ENCODE peak calls at places on chromosomes 6 and 20, in four cellular contexts. H, T, V and C are unnamed samples.

GRCh38 chr6:97438011-97438671 is 155.1 kb upstream of the MMS22L start:
- DNase-seq in H (no peak), T (no peak), V (no peak), C (no peak)

GRCh38 chr20:35891375-35891774 is 62.9 kb downstream of the SCAND1 start:
- DNase-seq in H (peak), T (no peak), V (peak), C (no peak)

GRCh38 chr6:36916159-36916558 is 30.4 kb downstream of the C6orf89 start:
- DNase-seq in H (no peak), T (no peak), V (peak), C (no peak)

GRCh38 chr20:23093613-23094012 is 7.5 kb upstream of the CD93 start:
- DNase-seq in H (no peak), T (no peak), V (no peak), C (no peak)

GRCh38 chr6:37994238-37994637 is 174.7 kb downstream of the ZFAND3 start:
- DNase-seq in H (peak), T (no peak), V (peak), C (peak)

GRCh38 chr20:53220482-53221307 is 248.5 kb downstream of the TSHZ2 start:
- DNase-seq in H (no peak), T (no peak), V (peak), C (no peak)

GRCh38 chr20:45358282-45359068 is 4.5 kb upstream of the SYS1 start:
- DNase-seq in H (peak), T (peak), V (peak), C (peak)

GRCh38 chr6:157724138-157724537 is 98.9 kb upstream of the SNX9 start:
- DNase-seq in H (no peak), T (no peak), V (peak), C (no peak)

GRCh38 chr6:44177691-44178423 is 19.2 kb downstream of the CAPN11 start:
- DNase-seq in H (peak), T (no peak), V (peak), C (peak)

GRCh38 chr6:96286503-96286902 is 235.1 kb upstream of the UFL1 start:
- DNase-seq in H (no peak), T (no peak), V (no peak), C (no peak)
- H3K4me3 ChIP-seq in H (no peak), T (no peak), V (no peak), C (no peak)

GRCh38 chr20:50152394-50153152 is 950 bp downstream of the PEDS1 start:
- DNase-seq in H (peak), T (no peak), V (peak), C (no peak)

GRCh38 chr20:50153500-50154377 is at the start of gene PEDS1:
- DNase-seq in H (peak), T (peak), V (peak), C (peak)

GRCh38 chr20:50149481-50150254 is 3.9 kb downstream of the PEDS1 start:
- DNase-seq in H (no peak), T (no peak), V (no peak), C (no peak)

GRCh38 chr20:50153153-50153499 is 397 bp downstream of the PEDS1 start:
- DNase-seq in H (no peak), T (no peak), V (peak), C (no peak)

GRCh38 chr20:50151034-50151743 is 2.3 kb downstream of the PEDS1 start:
- DNase-seq in H (peak), T (peak), V (peak), C (no peak)
- H3K4me3 ChIP-seq in H (peak), T (no peak), V (peak), C (no peak)

GRCh38 chr20:58485326-58485725 is 29.9 kb downstream of the APCDD1L start:
- DNase-seq in H (no peak), T (no peak), V (no peak), C (no peak)

GRCh38 chr20:58482416-58482815 is 32.8 kb downstream of the APCDD1L start:
- DNase-seq in H (peak), T (no peak), V (peak), C (peak)

GRCh38 chr20:58483470-58483869 is 31.7 kb downstream of the APCDD1L start:
- DNase-seq in H (no peak), T (no peak), V (no peak), C (no peak)

GRCh38 chr20:58483051-58483450 is 32.1 kb downstream of the APCDD1L start:
- DNase-seq in H (no peak), T (no peak), V (no peak), C (no peak)

DNA sequence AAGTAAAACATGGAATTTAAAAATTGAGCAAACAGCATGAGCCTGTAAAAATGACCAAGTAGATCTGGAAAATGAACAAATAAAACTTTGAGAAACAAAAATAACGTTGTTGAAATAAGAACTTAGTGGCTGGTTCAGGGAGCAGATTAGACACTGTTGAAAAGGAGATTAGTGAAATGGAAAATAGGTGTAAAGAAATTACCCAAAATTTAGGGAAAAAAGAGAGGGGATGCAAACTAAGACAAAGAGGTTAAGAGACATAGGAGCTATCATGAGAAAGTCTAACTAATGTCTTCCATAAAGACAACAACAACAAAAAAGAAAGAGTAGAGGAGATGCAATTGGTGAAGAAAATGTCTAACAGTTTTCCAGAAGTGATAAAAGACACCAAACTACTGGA is 29.0 kb downstream of the APCDD1L start:
- DNase-seq in H (no peak), T (no peak), V (no peak), C (no peak)
- H3K4me3 ChIP-seq in H (no peak), T (no peak), V (no peak), C (no peak)

GRCh38 chr6:125063307-125063706 is 90.3 kb upstream of the TPD52L1 start:
- DNase-seq in H (no peak), T (no peak), V (no peak), C (no peak)

GRCh38 chr6:125067552-125067951 is 86.0 kb upstream of the TPD52L1 start:
- DNase-seq in H (no peak), T (no peak), V (no peak), C (no peak)

GRCh38 chr6:125066140-125066539 is 87.4 kb upstream of the TPD52L1 start:
- DNase-seq in H (no peak), T (no peak), V (no peak), C (peak)

GRCh38 chr6:125066964-125067363 is 86.6 kb upstream of the TPD52L1 start:
- DNase-seq in H (peak), T (no peak), V (no peak), C (peak)
- H3K4me3 ChIP-seq in H (no peak), T (no peak), V (no peak), C (no peak)

DNA sequence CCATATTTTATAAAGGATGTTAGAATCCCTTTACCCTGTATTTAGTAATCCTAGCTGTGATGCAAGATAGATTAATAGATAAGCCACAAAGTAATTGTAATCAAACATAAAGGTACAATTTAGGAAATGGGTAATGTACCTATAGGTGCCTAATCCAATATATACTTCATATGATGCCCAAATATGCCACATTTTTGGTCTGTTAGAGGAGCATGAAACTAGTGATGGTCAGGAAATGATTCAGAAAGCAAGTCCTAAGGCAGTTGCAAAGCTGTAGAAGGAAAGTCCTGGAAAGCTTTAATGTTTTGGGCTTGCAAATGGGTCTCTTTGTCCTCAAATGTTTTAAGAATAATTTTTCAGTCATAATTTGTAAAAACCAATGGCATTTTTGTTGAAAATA is 76.6 kb upstream of the PTPRK start:
- DNase-seq in H (no peak), T (no peak), V (peak), C (no peak)
- H3K4me3 ChIP-seq in H (no peak), T (no peak), V (no peak), C (no peak)

DNA sequence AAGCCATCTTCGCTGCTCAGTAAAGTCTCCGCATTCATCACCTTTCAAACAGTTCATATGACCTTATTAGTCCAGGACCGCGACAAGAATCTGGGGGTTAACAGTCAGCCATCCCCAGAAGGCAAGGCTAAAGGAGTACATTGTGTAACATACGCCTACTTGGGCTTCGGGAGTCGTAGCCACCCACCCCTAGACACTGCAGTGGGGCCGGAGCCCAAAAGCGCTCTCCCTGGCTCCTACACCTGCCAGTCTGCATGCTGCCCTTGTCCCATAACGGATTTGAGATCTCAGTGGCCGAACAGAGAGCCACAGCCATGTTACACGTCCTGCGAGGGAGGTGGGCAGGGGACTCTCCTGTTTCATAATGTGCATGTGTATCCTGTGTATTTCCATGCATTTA is 1405.5 kb downstream of the GRIK2 start:
- DNase-seq in H (no peak), T (no peak), V (no peak), C (no peak)
- H3K4me3 ChIP-seq in H (no peak), T (no peak), V (no peak), C (no peak)

GRCh38 chr6:10099648-10100047 is 315.2 kb downstream of the TFAP2A start:
- DNase-seq in H (no peak), T (no peak), V (no peak), C (no peak)
- H3K4me3 ChIP-seq in H (no peak), T (peak), V (no peak), C (no peak)

GRCh38 chr20:33552519-33552918 is 62.6 kb downstream of the CBFA2T2 start:
- DNase-seq in H (no peak), T (no peak), V (no peak), C (no peak)

GRCh38 chr20:33551778-33552177 is 61.9 kb downstream of the CBFA2T2 start:
- DNase-seq in H (peak), T (no peak), V (no peak), C (no peak)

GRCh38 chr20:33556237-33556636 is 66.3 kb downstream of the CBFA2T2 start:
- DNase-seq in H (no peak), T (no peak), V (no peak), C (no peak)

GRCh38 chr20:33555755-33556154 is 65.9 kb downstream of the CBFA2T2 start:
- DNase-seq in H (no peak), T (no peak), V (no peak), C (no peak)

DNA sequence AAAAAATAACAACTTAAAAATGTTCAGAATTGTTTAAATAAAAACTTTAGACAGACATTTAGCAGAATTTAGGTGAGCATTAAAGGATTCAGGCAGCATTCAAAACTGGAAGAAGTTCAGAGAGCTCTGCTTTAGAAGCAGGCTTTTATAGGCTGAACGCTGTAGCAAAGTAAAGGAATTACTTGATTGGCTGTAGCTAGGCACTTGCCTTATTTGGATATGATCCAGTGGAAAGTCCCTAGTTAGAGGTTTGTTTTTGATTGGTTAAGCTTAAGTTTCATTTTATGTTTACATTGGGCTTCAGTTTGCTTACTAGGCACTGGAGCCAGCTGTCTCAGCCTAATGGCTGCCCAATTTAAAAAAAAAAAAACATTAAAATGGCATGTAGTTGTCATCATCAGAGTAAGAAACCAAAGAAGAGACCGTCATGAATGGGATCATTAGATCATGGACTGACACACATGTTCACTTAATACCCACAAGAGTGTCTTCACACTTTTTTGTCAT is 65.1 kb downstream of the CBFA2T2 start:
- DNase-seq in H (peak), T (no peak), V (peak), C (peak)
- H3K4me3 ChIP-seq in H (no peak), T (no peak), V (peak), C (no peak)

DNA sequence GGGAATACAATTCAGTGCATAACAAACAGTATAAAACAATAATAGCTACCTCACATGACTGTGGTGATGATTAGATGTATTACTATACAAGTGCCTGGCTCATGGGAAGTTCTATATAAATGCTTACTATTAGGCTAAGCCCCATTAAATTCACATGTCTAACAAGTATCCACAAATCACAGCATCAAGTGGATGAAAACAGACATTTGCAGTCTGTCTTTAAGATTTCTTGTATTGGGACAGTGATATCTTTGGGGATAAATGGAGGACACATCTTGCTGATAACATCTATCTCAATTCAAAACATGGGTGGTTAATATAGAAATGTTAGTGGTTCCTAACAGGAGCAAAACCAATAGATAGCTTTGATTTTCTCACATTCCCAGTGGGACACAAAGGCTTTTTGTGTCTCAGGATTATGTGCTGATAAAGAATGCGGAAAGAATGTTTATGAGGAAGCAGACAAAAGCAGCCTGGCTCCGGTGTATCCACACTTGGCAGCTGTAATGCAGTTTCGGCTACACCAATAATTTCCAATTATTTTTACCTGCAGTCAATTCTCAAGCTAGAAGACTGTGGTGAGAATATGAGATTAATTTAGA is 29.3 kb downstream of the PTPRK start:
- DNase-seq in H (peak), T (no peak), V (no peak), C (peak)
- H3K4me3 ChIP-seq in H (peak), T (peak), V (no peak), C (peak)